ENCODE peak calls at places on chromosome 2, in ten cellular contexts. B is heart right ventricle, F is dorsolateral prefrontal cortex, K is fibroblast of lung, X is AG04450, P is neural progenitor cell, J is OCI-LY7, A is A549, R is psoas muscle, N is tibial artery. E is an unnamed sample.

GRCh38 chr2:177396630-177397460 is 4.3 kb downstream of the AGPS start:
- DNase-seq in A (peak; percentile 37), R (no peak), F (no peak), K (peak; percentile 74), X (no peak), B (no peak), J (no peak), P (no peak), N (no peak), E (peak; percentile 81)

GRCh38 chr2:101515512-101515911 is 40.6 kb upstream of the RFX8 start:
- DNase-seq in P (no peak), K (peak; percentile 62), J (no peak), B (peak; percentile 22), A (no peak), X (no peak), N (no peak), F (no peak), R (no peak), E (no peak)

GRCh38 chr2:149931486-149931885 is 343.9 kb upstream of the MMADHC start:
- DNase-seq in P (peak; percentile 11), B (no peak), J (no peak), X (no peak), R (no peak), N (no peak), F (no peak), K (no peak), A (no peak), E (no peak)

GRCh38 chr2:181752301-181752700 is 72.0 kb upstream of the NEUROD1 start:
- DNase-seq in F (no peak), A (no peak), R (no peak), P (no peak), B (no peak), J (no peak), K (no peak), X (no peak), N (no peak), E (no peak)

GRCh38 chr2:66433695-66433944 is 1.3 kb upstream of the MEIS1 start:
- DNase-seq in N (no peak), F (no peak), B (no peak), R (no peak), X (no peak), K (no peak), J (no peak), A (no peak), P (no peak), E (no peak)

GRCh38 chr2:880201-880970 is 70.3 kb upstream of the SNTG2 start:
- DNase-seq in P (no peak), X (no peak), R (no peak), F (no peak), B (no peak), J (no peak), K (no peak), N (no peak), A (no peak), E (no peak)

GRCh38 chr2:128228894-128229293 is 89.8 kb downstream of the HS6ST1 start:
- DNase-seq in K (no peak), A (no peak), P (no peak), B (no peak), N (no peak), R (no peak), J (no peak), F (no peak), X (no peak), E (peak; percentile 62)

GRCh38 chr2:158931577-158931976 is 36.9 kb upstream of the TANC1 start:
- DNase-seq in K (peak; percentile 85), F (no peak), X (peak; percentile 41), J (no peak), B (no peak), P (no peak), A (no peak), N (no peak), R (no peak), E (peak; percentile 54)

GRCh38 chr2:226909131-226909530 is 73.3 kb downstream of the RHBDD1 start:
- DNase-seq in F (no peak), X (no peak), P (no peak), J (peak; percentile 60), R (no peak), K (no peak), N (no peak), A (no peak), B (no peak), E (no peak)

GRCh38 chr2:176281267-176281666 is 12.0 kb downstream of the MTX2 start:
- DNase-seq in P (no peak), R (no peak), X (no peak), N (no peak), F (no peak), A (no peak), B (no peak), K (no peak), J (no peak), E (peak; percentile 70)

GRCh38 chr2:164504253-164504652 is 117.0 kb downstream of the GRB14 start:
- DNase-seq in J (no peak), B (no peak), F (no peak), R (no peak), N (no peak), A (no peak), X (no peak), K (no peak), P (peak; percentile 41), E (peak; percentile 73)

GRCh38 chr2:162123806-162124758 is 28.0 kb downstream of the GCG start:
- DNase-seq in X (no peak), R (no peak), F (no peak), K (peak; percentile 77), P (peak; percentile 68), A (peak; percentile 35), J (peak; percentile 74), B (no peak), N (no peak), E (peak; percentile 68)

GRCh38 chr2:236667526-236667925 is 97.9 kb downstream of the ACKR3 start:
- DNase-seq in N (peak; percentile 45), F (no peak), B (no peak), R (no peak), X (no peak), A (no peak), K (no peak), J (no peak), P (no peak), E (no peak)

GRCh38 chr2:228700638-228701037 is 519.2 kb upstream of the SPHKAP start:
- DNase-seq in N (no peak), B (no peak), P (no peak), A (no peak), J (no peak), F (no peak), K (peak; percentile 85), R (no peak), X (no peak), E (peak; percentile 50)

GRCh38 chr2:228699888-228700287 is 518.4 kb upstream of the SPHKAP start:
- DNase-seq in X (no peak), F (no peak), P (no peak), K (no peak), A (no peak), R (no peak), J (no peak), B (no peak), N (no peak), E (peak; percentile 22)

GRCh38 chr2:228697456-228697855 is 516.0 kb upstream of the SPHKAP start:
- DNase-seq in X (no peak), B (no peak), P (no peak), A (no peak), K (no peak), F (no peak), J (no peak), R (no peak), N (no peak), E (no peak)

GRCh38 chr2:228699400-228699799 is 517.9 kb upstream of the SPHKAP start:
- DNase-seq in X (no peak), B (no peak), N (no peak), J (no peak), A (no peak), F (no peak), P (no peak), K (peak; percentile 74), R (no peak), E (peak; percentile 14)

GRCh38 chr2:228698963-228699362 is 517.5 kb upstream of the SPHKAP start:
- DNase-seq in J (no peak), R (no peak), B (no peak), P (no peak), A (no peak), X (no peak), N (no peak), K (no peak), F (no peak), E (peak; percentile 49)
- H3K4me3 ChIP-seq in J (no peak overlapping the region), R (no peak overlapping the region), B (no peak overlapping the region), P (no peak overlapping the region), A (no peak overlapping the region), X (no peak overlapping the region), N (no peak overlapping the region), K (no peak overlapping the region), F (no peak overlapping the region), E (no peak overlapping the region)

GRCh38 chr2:180289627-180290026 is 282.5 kb upstream of the CWC22 start:
- DNase-seq in B (no peak), X (no peak), N (no peak), R (no peak), K (no peak), A (no peak), F (no peak), P (no peak), J (no peak), E (no peak)
- TF ChIP-seq CTCF in B (no peak), X (no peak), N (no peak), R (no peak), K (no peak), A (no peak), F (no peak), P (no peak), J (no peak), E (no peak)

DNA sequence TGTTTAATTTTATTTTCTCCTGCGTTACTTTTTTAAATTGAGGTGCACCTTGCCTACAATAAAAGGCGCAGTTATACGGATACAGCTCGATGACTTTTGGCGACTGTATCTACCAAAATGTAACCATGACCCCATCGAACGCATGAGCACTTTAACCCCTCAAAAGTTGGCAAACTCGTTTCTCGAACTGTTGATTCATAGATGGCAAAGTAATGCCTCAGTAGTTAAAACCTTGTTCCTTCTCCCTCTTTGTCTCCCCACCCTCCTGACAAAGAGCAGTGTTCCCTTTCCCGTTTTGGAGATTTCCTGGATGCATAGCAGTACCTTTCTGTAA is 577 bp downstream of the MOGAT1 start:
- DNase-seq in N (no peak), K (no peak), X (no peak), J (no peak), F (no peak), B (no peak), R (no peak), A (no peak), P (no peak), E (peak; percentile 43)
- H3K4me3 ChIP-seq in N (peak overlapping the region; percentile 43), K (peak overlapping the region; percentile 52), X (peak overlapping the region; percentile 48), J (no peak overlapping the region), F (peak overlapping the region; percentile 48), B (peak overlapping the region; percentile 36), R (peak overlapping the region; percentile 84), A (peak overlapping the region; percentile 46), P (peak overlapping the region; percentile 56), E (peak overlapping the region; percentile 42)

DNA sequence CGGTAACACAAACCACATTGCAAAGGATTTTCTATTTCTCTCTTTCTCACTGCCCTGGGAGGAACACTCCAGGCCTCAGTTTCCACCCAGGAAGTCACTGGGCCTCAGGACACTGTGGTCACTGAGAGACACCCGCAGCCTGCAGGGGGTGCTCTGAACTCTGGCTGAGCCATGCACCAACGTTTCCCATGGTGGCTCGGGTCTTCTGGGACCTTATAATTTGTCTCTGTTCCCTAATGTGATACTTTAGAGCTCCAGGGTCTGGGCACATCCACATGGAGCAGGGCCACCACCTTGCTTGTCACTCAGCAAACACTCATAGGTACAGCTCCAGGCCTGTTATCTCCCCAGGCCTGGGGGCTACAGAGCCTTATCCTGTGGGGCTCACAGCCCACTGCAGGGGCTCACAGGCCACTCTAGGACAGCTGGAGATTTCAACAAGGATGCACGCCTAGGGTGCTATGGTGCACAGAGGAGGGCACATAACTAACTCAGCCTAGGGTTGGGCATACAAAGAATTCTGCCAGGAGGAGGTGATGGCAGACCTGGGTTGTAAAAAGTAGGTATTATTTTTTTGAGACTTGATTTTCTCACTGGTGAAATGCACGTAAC is 2.9 kb upstream of the HS1BP3 start:
- DNase-seq in X (no peak), N (peak; percentile 51), A (no peak), J (no peak), R (peak; percentile 41), K (no peak), B (no peak), P (no peak), F (no peak), E (no peak)
- TF ChIP-seq CTCF in X (no peak), N (no peak), A (no peak), J (peak; percentile 45), R (no peak), K (no peak), B (no peak), P (no peak), F (no peak), E (no peak)